ENCODE peak calls at places on chromosome 16, in nine cellular contexts. One of them, this sample, is unnamed. For H3K27me3, the result is how much of the 10 kb centered on the place peaks cover.

GRCh38 chr16:88454315-88455057 is 1.4 kb downstream of the ZFPM1 start:
- DNase-seq in small intestine: peak
- DNase-seq in body of pancreas: peak
- DNase-seq in mesendoderm: no peak
- DNase-seq in PC-9: no peak
- DNase-seq in fibroblast of lung: no peak
- DNase-seq in transverse colon: peak
- DNase-seq in heart right ventricle: no peak
- DNase-seq in esophagus squamous epithelium: no peak
- DNase-seq in this sample: no peak

GRCh38 chr16:89402962-89403361 is 87.4 kb downstream of the ANKRD11 start:
- DNase-seq in small intestine: no peak
- DNase-seq in body of pancreas: no peak
- DNase-seq in mesendoderm: no peak
- DNase-seq in PC-9: no peak
- DNase-seq in fibroblast of lung: no peak
- DNase-seq in transverse colon: no peak
- DNase-seq in heart right ventricle: no peak
- DNase-seq in esophagus squamous epithelium: no peak
- DNase-seq in this sample: peak

GRCh38 chr16:53159781-53160436 is 105.1 kb downstream of the CHD9 start:
- DNase-seq in small intestine: peak
- DNase-seq in body of pancreas: no peak
- DNase-seq in mesendoderm: peak
- DNase-seq in PC-9: no peak
- DNase-seq in fibroblast of lung: peak
- DNase-seq in transverse colon: no peak
- DNase-seq in heart right ventricle: peak
- DNase-seq in esophagus squamous epithelium: no peak
- DNase-seq in this sample: peak

GRCh38 chr16:70693231-70693671 is 7.4 kb upstream of the MTSS2 start:
- DNase-seq in small intestine: no peak
- DNase-seq in body of pancreas: no peak
- DNase-seq in mesendoderm: no peak
- DNase-seq in PC-9: no peak
- DNase-seq in fibroblast of lung: peak
- DNase-seq in transverse colon: no peak
- DNase-seq in heart right ventricle: peak
- DNase-seq in esophagus squamous epithelium: no peak
- DNase-seq in this sample: no peak

GRCh38 chr16:58367252-58367651 is 25.0 kb upstream of the GINS3 start:
- DNase-seq in small intestine: no peak
- DNase-seq in body of pancreas: no peak
- DNase-seq in mesendoderm: no peak
- DNase-seq in PC-9: no peak
- DNase-seq in fibroblast of lung: no peak
- DNase-seq in transverse colon: no peak
- DNase-seq in heart right ventricle: no peak
- DNase-seq in esophagus squamous epithelium: no peak
- DNase-seq in this sample: no peak

GRCh38 chr16:51449441-51449840 is 298.4 kb upstream of the SALL1 start:
- DNase-seq in small intestine: no peak
- DNase-seq in body of pancreas: no peak
- DNase-seq in mesendoderm: peak
- DNase-seq in PC-9: no peak
- DNase-seq in fibroblast of lung: no peak
- DNase-seq in transverse colon: no peak
- DNase-seq in heart right ventricle: no peak
- DNase-seq in esophagus squamous epithelium: no peak
- DNase-seq in this sample: no peak

GRCh38 chr16:17404903-17405691 is 65.7 kb downstream of the XYLT1 start:
- DNase-seq in small intestine: no peak
- DNase-seq in body of pancreas: peak
- DNase-seq in mesendoderm: no peak
- DNase-seq in PC-9: no peak
- DNase-seq in fibroblast of lung: peak
- DNase-seq in transverse colon: peak
- DNase-seq in heart right ventricle: peak
- DNase-seq in esophagus squamous epithelium: no peak
- DNase-seq in this sample: no peak

GRCh38 chr16:69893086-69893485 is 58.0 kb upstream of the CLEC18A start:
- DNase-seq in small intestine: no peak
- DNase-seq in body of pancreas: no peak
- DNase-seq in mesendoderm: no peak
- DNase-seq in PC-9: no peak
- DNase-seq in fibroblast of lung: no peak
- DNase-seq in transverse colon: no peak
- DNase-seq in heart right ventricle: no peak
- DNase-seq in esophagus squamous epithelium: no peak
- DNase-seq in this sample: no peak

GRCh38 chr16:14196011-14196410 is 124.9 kb downstream of the MRTFB start:
- DNase-seq in small intestine: no peak
- DNase-seq in body of pancreas: no peak
- DNase-seq in mesendoderm: peak
- DNase-seq in PC-9: no peak
- DNase-seq in fibroblast of lung: peak
- DNase-seq in transverse colon: no peak
- DNase-seq in heart right ventricle: no peak
- DNase-seq in esophagus squamous epithelium: no peak
- DNase-seq in this sample: no peak

GRCh38 chr16:53061701-53062159 is 6.9 kb downstream of the CHD9 start:
- DNase-seq in small intestine: peak
- DNase-seq in body of pancreas: no peak
- DNase-seq in mesendoderm: no peak
- DNase-seq in PC-9: no peak
- DNase-seq in fibroblast of lung: no peak
- DNase-seq in transverse colon: peak
- DNase-seq in heart right ventricle: no peak
- DNase-seq in esophagus squamous epithelium: no peak
- DNase-seq in this sample: no peak

GRCh38 chr16:14489460-14489859 is 140.6 kb downstream of the PARN start:
- DNase-seq in small intestine: no peak
- DNase-seq in body of pancreas: no peak
- DNase-seq in mesendoderm: peak
- DNase-seq in PC-9: no peak
- DNase-seq in fibroblast of lung: no peak
- DNase-seq in transverse colon: no peak
- DNase-seq in heart right ventricle: no peak
- DNase-seq in esophagus squamous epithelium: no peak
- DNase-seq in this sample: peak

GRCh38 chr16:85448557-85449194 is 164.4 kb upstream of the GSE1 start:
- DNase-seq in small intestine: peak
- DNase-seq in body of pancreas: peak
- DNase-seq in mesendoderm: no peak
- DNase-seq in PC-9: no peak
- DNase-seq in fibroblast of lung: no peak
- DNase-seq in transverse colon: peak
- DNase-seq in heart right ventricle: no peak
- DNase-seq in esophagus squamous epithelium: no peak
- DNase-seq in this sample: peak

GRCh38 chr16:54651851-54652770 is 278.6 kb upstream of the IRX5 start:
- DNase-seq in small intestine: no peak
- DNase-seq in body of pancreas: no peak
- DNase-seq in mesendoderm: no peak
- DNase-seq in PC-9: peak
- DNase-seq in fibroblast of lung: no peak
- DNase-seq in transverse colon: no peak
- DNase-seq in heart right ventricle: no peak
- DNase-seq in esophagus squamous epithelium: no peak
- DNase-seq in this sample: no peak

GRCh38 chr16:87117936-87118335 is 199.3 kb downstream of the C16orf95 start:
- DNase-seq in small intestine: no peak
- DNase-seq in body of pancreas: no peak
- DNase-seq in mesendoderm: no peak
- DNase-seq in PC-9: no peak
- DNase-seq in fibroblast of lung: no peak
- DNase-seq in transverse colon: no peak
- DNase-seq in heart right ventricle: no peak
- DNase-seq in esophagus squamous epithelium: no peak
- DNase-seq in this sample: peak
- H3K4me3 ChIP-seq in small intestine: no peak
- H3K4me3 ChIP-seq in body of pancreas: no peak
- H3K4me3 ChIP-seq in mesendoderm: no peak
- H3K4me3 ChIP-seq in PC-9: no peak
- H3K4me3 ChIP-seq in fibroblast of lung: no peak
- H3K4me3 ChIP-seq in transverse colon: no peak
- H3K4me3 ChIP-seq in heart right ventricle: no peak
- H3K4me3 ChIP-seq in esophagus squamous epithelium: no peak
- H3K4me3 ChIP-seq in this sample: no peak

DNA sequence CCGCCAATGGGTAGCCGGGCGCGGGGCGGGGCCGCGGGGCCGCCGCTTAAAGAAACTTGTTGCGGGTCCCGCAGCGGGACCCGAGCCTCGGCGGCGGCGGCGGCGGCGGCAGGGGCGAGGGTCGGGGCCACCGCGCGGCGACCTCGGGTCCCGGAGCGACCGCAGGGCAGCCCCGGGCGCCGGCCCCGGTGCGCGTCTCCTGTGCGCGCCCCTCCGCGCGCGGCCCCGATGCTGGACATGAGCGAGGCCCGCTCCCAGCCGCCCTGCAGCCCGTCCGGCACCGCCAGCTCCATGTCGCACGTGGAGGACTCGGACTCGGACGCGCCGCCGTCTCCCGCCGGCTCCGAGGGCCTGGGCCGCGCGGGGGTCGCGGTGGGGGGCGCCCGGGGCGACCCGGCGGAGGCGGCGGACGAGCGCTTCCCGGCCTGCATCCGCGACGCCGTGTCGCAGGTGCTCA is at the start of gene SOX8:
- DNase-seq in small intestine: no peak
- DNase-seq in body of pancreas: no peak
- DNase-seq in mesendoderm: no peak
- DNase-seq in PC-9: no peak
- DNase-seq in fibroblast of lung: no peak
- DNase-seq in transverse colon: no peak
- DNase-seq in heart right ventricle: no peak
- DNase-seq in esophagus squamous epithelium: no peak
- DNase-seq in this sample: no peak
- H3K27me3 ChIP-seq in small intestine: under half
- H3K27me3 ChIP-seq in body of pancreas: under half
- H3K27me3 ChIP-seq in mesendoderm: under half
- H3K27me3 ChIP-seq in PC-9: half or more
- H3K27me3 ChIP-seq in fibroblast of lung: under half
- H3K27me3 ChIP-seq in transverse colon: half or more
- H3K27me3 ChIP-seq in heart right ventricle: half or more
- H3K27me3 ChIP-seq in esophagus squamous epithelium: under half
- H3K27me3 ChIP-seq in this sample: under half

GRCh38 chr16:83952940-83953795 is at the start of gene OSGIN1:
- DNase-seq in small intestine: peak
- DNase-seq in body of pancreas: peak
- DNase-seq in mesendoderm: peak
- DNase-seq in PC-9: peak
- DNase-seq in fibroblast of lung: peak
- DNase-seq in transverse colon: peak
- DNase-seq in heart right ventricle: peak
- DNase-seq in esophagus squamous epithelium: peak
- DNase-seq in this sample: peak
- H3K4me3 ChIP-seq in small intestine: peak
- H3K4me3 ChIP-seq in body of pancreas: peak
- H3K4me3 ChIP-seq in mesendoderm: no peak
- H3K4me3 ChIP-seq in PC-9: peak
- H3K4me3 ChIP-seq in fibroblast of lung: peak
- H3K4me3 ChIP-seq in transverse colon: peak
- H3K4me3 ChIP-seq in heart right ventricle: peak
- H3K4me3 ChIP-seq in esophagus squamous epithelium: peak
- H3K4me3 ChIP-seq in this sample: peak

GRCh38 chr16:1858189-1858588 is 13.8 kb downstream of the MEIOB start:
- DNase-seq in small intestine: no peak
- DNase-seq in body of pancreas: no peak
- DNase-seq in mesendoderm: no peak
- DNase-seq in PC-9: no peak
- DNase-seq in fibroblast of lung: no peak
- DNase-seq in transverse colon: no peak
- DNase-seq in heart right ventricle: no peak
- DNase-seq in esophagus squamous epithelium: no peak
- DNase-seq in this sample: peak
- H3K27me3 ChIP-seq in small intestine: under half
- H3K27me3 ChIP-seq in body of pancreas: under half
- H3K27me3 ChIP-seq in mesendoderm: under half
- H3K27me3 ChIP-seq in PC-9: under half
- H3K27me3 ChIP-seq in fibroblast of lung: under half
- H3K27me3 ChIP-seq in transverse colon: half or more
- H3K27me3 ChIP-seq in heart right ventricle: half or more
- H3K27me3 ChIP-seq in esophagus squamous epithelium: under half
- H3K27me3 ChIP-seq in this sample: under half

DNA sequence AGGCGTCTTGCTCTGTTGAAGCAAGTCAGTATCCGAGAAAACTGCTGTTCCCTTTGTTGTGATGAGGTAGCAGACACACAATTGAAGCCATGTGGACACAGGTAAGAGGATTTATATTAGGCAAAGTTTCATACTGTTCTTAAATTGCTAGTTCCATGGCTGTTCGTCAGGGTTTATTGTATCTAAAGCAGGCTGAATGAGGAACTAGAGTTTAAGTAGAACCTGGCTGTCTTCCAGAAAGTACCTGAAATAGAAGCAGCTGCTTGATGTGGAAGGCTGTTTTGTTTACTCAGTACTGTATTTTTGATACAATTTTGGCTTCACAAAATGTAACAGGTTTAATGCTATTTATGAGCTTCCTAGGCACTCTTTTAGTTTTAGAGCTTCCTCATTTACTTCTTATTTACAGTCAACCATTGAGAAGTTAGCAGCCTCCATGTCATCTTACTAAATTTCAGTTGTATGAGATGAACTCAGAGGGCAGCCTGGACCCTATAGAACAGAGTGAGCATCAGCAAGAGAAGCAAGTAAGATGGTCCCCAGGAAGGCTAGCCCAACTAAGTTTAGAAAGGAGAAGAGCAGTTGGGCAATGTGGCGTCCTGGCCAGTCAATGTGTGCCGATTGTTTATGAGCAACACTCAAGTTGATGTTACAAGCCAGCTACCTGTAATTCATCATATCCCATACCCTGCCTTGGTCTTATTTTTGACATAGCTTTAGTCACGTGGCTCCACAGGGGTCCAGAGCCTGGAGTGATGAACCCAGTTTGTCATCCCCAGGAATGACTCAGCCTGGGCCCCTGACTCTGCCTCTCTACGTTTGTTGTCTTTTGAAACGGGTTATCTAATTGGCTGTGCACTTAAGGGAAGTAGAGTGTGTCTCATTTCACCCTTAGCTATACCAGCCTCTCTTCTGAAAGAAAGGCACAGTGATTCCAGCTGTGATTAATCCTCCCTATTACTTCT is 9.6 kb upstream of the ARL2BP start:
- DNase-seq in small intestine: peak
- DNase-seq in body of pancreas: no peak
- DNase-seq in mesendoderm: peak
- DNase-seq in PC-9: no peak
- DNase-seq in fibroblast of lung: peak
- DNase-seq in transverse colon: no peak
- DNase-seq in heart right ventricle: no peak
- DNase-seq in esophagus squamous epithelium: no peak
- DNase-seq in this sample: no peak
- H3K4me3 ChIP-seq in small intestine: no peak
- H3K4me3 ChIP-seq in body of pancreas: no peak
- H3K4me3 ChIP-seq in mesendoderm: no peak
- H3K4me3 ChIP-seq in PC-9: no peak
- H3K4me3 ChIP-seq in fibroblast of lung: no peak
- H3K4me3 ChIP-seq in transverse colon: no peak
- H3K4me3 ChIP-seq in heart right ventricle: no peak
- H3K4me3 ChIP-seq in esophagus squamous epithelium: no peak
- H3K4me3 ChIP-seq in this sample: no peak

This sample was measured in H7.